ENCODE peak calls at places on chromosomes 2 and 18, in six cellular contexts. Q, G, P, B, O and K are unnamed samples.

GRCh38 chr18:34913837-34914755 is 127.1 kb upstream of the MAPRE2 start:
- DNase-seq in Q (no peak), G (peak), P (no peak), B (peak), O (no peak), K (peak)

GRCh38 chr2:115169814-115170213 is 727.4 kb downstream of the DPP10 start:
- DNase-seq in Q (no peak), G (no peak), P (no peak), B (no peak), O (no peak), K (no peak)

GRCh38 chr2:26556309-26557243 is 78.7 kb upstream of the OTOF start:
- DNase-seq in Q (no peak), G (no peak), P (no peak), B (no peak), O (no peak), K (no peak)

GRCh38 chr2:1660656-1661650 is 83.4 kb downstream of the PXDN start:
- DNase-seq in Q (no peak), G (no peak), P (no peak), B (no peak), O (no peak), K (no peak)

GRCh38 chr18:23115683-23116096 is 19.6 kb upstream of the CABLES1 start:
- DNase-seq in Q (no peak), G (peak), P (peak), B (peak), O (no peak), K (peak)

GRCh38 chr2:210169871-210170441 is 1.3 kb downstream of the KANSL1L start:
- DNase-seq in Q (no peak), G (peak), P (peak), B (peak), O (peak), K (peak)

GRCh38 chr18:36075862-36076587 is 8.7 kb upstream of the RPRD1A start:
- DNase-seq in Q (no peak), G (peak), P (peak), B (peak), O (no peak), K (peak)

GRCh38 chr2:39413063-39413722 is 23.9 kb downstream of the MAP4K3 start:
- DNase-seq in Q (no peak), G (no peak), P (no peak), B (no peak), O (no peak), K (peak)

GRCh38 chr2:200677721-200678532 is 92.1 kb downstream of the AOX1 start:
- DNase-seq in Q (no peak), G (peak), P (no peak), B (peak), O (no peak), K (peak)

GRCh38 chr2:135066710-135067109 is 14.6 kb downstream of the RAB3GAP1 start:
- DNase-seq in Q (no peak), G (peak), P (no peak), B (no peak), O (no peak), K (peak)

GRCh38 chr18:3513481-3513880 is 63.5 kb downstream of the TGIF1 start:
- DNase-seq in Q (no peak), G (no peak), P (no peak), B (no peak), O (no peak), K (no peak)

GRCh38 chr2:176522271-176522670 is 253.0 kb downstream of the MTX2 start:
- DNase-seq in Q (no peak), G (no peak), P (no peak), B (no peak), O (no peak), K (no peak)

GRCh38 chr2:98029718-98030222 is 34.0 kb upstream of the TMEM131 start:
- DNase-seq in Q (no peak), G (peak), P (no peak), B (peak), O (no peak), K (no peak)

GRCh38 chr2:59585657-59586056 is 967.8 kb downstream of the BCL11A start:
- DNase-seq in Q (no peak), G (no peak), P (no peak), B (no peak), O (no peak), K (no peak)

GRCh38 chr2:180191352-180192124 is 184.4 kb upstream of the CWC22 start:
- DNase-seq in Q (no peak), G (peak), P (no peak), B (peak), O (no peak), K (no peak)

GRCh38 chr2:160229591-160229990 is 29.5 kb upstream of the ITGB6 start:
- DNase-seq in Q (no peak), G (peak), P (peak), B (peak), O (no peak), K (peak)

GRCh38 chr18:10374195-10374594 is 80.2 kb upstream of the APCDD1 start:
- DNase-seq in Q (no peak), G (no peak), P (no peak), B (no peak), O (no peak), K (no peak)

GRCh38 chr2:166405569-166405926 is 29.8 kb upstream of the SCN9A start:
- DNase-seq in Q (no peak), G (no peak), P (no peak), B (no peak), O (no peak), K (no peak)

GRCh38 chr2:127332335-127332734 is 38.4 kb upstream of the ERCC3 start:
- DNase-seq in Q (no peak), G (no peak), P (no peak), B (no peak), O (no peak), K (no peak)

GRCh38 chr2:83817511-83817910 is 641.6 kb downstream of the SUCLG1 start:
- DNase-seq in Q (no peak), G (no peak), P (peak), B (no peak), O (no peak), K (no peak)

GRCh38 chr2:232315049-232315922 is 63.3 kb upstream of the ALPP start:
- DNase-seq in Q (peak), G (peak), P (peak), B (peak), O (peak), K (peak)

GRCh38 chr2:25822190-25823117 is 55.8 kb downstream of the ASXL2 start:
- DNase-seq in Q (peak), G (peak), P (no peak), B (peak), O (peak), K (no peak)

GRCh38 chr2:128832946-128833560 is 514.4 kb upstream of the HS6ST1 start:
- DNase-seq in Q (no peak), G (no peak), P (no peak), B (no peak), O (no peak), K (no peak)

GRCh38 chr2:223601932-223602676 is at the start of gene SCG2:
- DNase-seq in Q (no peak), G (peak), P (peak), B (peak), O (peak), K (peak)

GRCh38 chr2:105610444-105611327 is 134.0 kb upstream of the NCK2 start:
- DNase-seq in Q (no peak), G (no peak), P (no peak), B (no peak), O (no peak), K (no peak)

GRCh38 chr2:199131256-199131655 is 326.5 kb downstream of the SATB2 start:
- DNase-seq in Q (no peak), G (no peak), P (no peak), B (no peak), O (no peak), K (no peak)